ENCODE peak calls at places on chromosomes 6 and 20, in ten cellular contexts. L is effector CD4-positive, alpha-beta T cell; T is pancreas; N is NCI-H1105 treated with DMSO at 0.1 percent for 48 hours; S is aorta; V is head of caudate nucleus; U is NCI-H82; R is GF-D8; H is PC-9; Y is AG08396. K is an unnamed sample.

GRCh38 chr20:47453167-47453782 is 48.4 kb upstream of the NCOA3 start:
- DNase-seq in L (no peak), T (no peak), N (no peak), S (peak), V (no peak), U (no peak), R (no peak), H (peak), Y (peak), K (no peak)

GRCh38 chr6:107068691-107069630 is 41.0 kb downstream of the MTRES1 start:
- DNase-seq in L (no peak), T (no peak), N (no peak), S (no peak), V (no peak), U (no peak), R (no peak), H (no peak), Y (no peak), K (no peak)

GRCh38 chr6:139240161-139241010 is 51.4 kb downstream of the TXLNB start:
- DNase-seq in L (no peak), T (no peak), N (peak), S (no peak), V (no peak), U (no peak), R (no peak), H (no peak), Y (peak), K (no peak)

GRCh38 chr6:110325197-110325596 is 33.0 kb downstream of the METTL24 start:
- DNase-seq in L (no peak), T (peak), N (peak), S (no peak), V (no peak), U (no peak), R (no peak), H (no peak), Y (peak), K (no peak)

GRCh38 chr6:166456360-166457156 is 73.8 kb upstream of the MPC1 start:
- DNase-seq in L (no peak), T (no peak), N (no peak), S (no peak), V (no peak), U (peak), R (no peak), H (no peak), Y (no peak), K (peak)

GRCh38 chr6:136612666-136613389 is 62.6 kb upstream of the MAP7 start:
- DNase-seq in L (no peak), T (no peak), N (no peak), S (no peak), V (no peak), U (no peak), R (no peak), H (no peak), Y (no peak), K (no peak)

GRCh38 chr6:17877196-17877889 is 110.1 kb downstream of the KIF13A start:
- DNase-seq in L (no peak), T (no peak), N (no peak), S (no peak), V (no peak), U (peak), R (no peak), H (peak), Y (no peak), K (no peak)

GRCh38 chr20:1278993-1279392 is 12.9 kb downstream of the SNPH start:
- DNase-seq in L (no peak), T (no peak), N (no peak), S (no peak), V (no peak), U (no peak), R (no peak), H (no peak), Y (no peak), K (no peak)

GRCh38 chr20:3276400-3277015 is 37.5 kb upstream of the SLC4A11 start:
- DNase-seq in L (no peak), T (peak), N (no peak), S (no peak), V (no peak), U (peak), R (no peak), H (no peak), Y (no peak), K (peak)

GRCh38 chr6:163608060-163608752 is 193.7 kb downstream of the QKI start:
- DNase-seq in L (no peak), T (no peak), N (no peak), S (no peak), V (no peak), U (no peak), R (no peak), H (no peak), Y (no peak), K (no peak)

GRCh38 chr20:10481671-10482070 is 46.6 kb downstream of the SLX4IP start:
- DNase-seq in L (no peak), T (no peak), N (no peak), S (no peak), V (no peak), U (peak), R (no peak), H (no peak), Y (no peak), K (no peak)

GRCh38 chr6:94570576-94570975 is 1006.8 kb upstream of the MANEA start:
- DNase-seq in L (no peak), T (no peak), N (no peak), S (no peak), V (no peak), U (no peak), R (no peak), H (no peak), Y (no peak), K (peak)

GRCh38 chr20:64212750-64213149 is 42.8 kb upstream of the PCMTD2 start:
- DNase-seq in L (no peak), T (peak), N (no peak), S (no peak), V (peak), U (no peak), R (no peak), H (no peak), Y (peak), K (peak)

GRCh38 chr6:157635388-157636244 is 187.4 kb upstream of the SNX9 start:
- DNase-seq in L (no peak), T (no peak), N (no peak), S (peak), V (no peak), U (no peak), R (no peak), H (no peak), Y (no peak), K (no peak)

GRCh38 chr6:117156701-117157100 is 108.7 kb upstream of the VGLL2 start:
- DNase-seq in L (no peak), T (no peak), N (no peak), S (no peak), V (no peak), U (no peak), R (no peak), H (no peak), Y (no peak), K (no peak)

K was measured in midbrain.